ENCODE peak calls at places on chromosomes 1 and 21, in six cellular contexts. W, V, S, R, L and O are unnamed samples.

GRCh38 chr1:24186993-24187790 is at the start of gene IFNLR1:
- DNase-seq in W (no peak), V (peak), S (peak), R (no peak), L (peak), O (no peak)

GRCh38 chr1:220084460-220084859 is 5.1 kb downstream of the BPNT1 start:
- DNase-seq in W (no peak), V (no peak), S (peak), R (no peak), L (no peak), O (no peak)

GRCh38 chr1:6427445-6428390 is 3.1 kb downstream of the ESPN start:
- DNase-seq in W (no peak), V (no peak), S (no peak), R (no peak), L (no peak), O (no peak)

GRCh38 chr1:180563013-180563827 is 4.5 kb downstream of the OVAAL start:
- DNase-seq in W (no peak), V (no peak), S (peak), R (peak), L (no peak), O (no peak)

GRCh38 chr1:110538921-110539320 is 19.9 kb upstream of the KCNA10 start:
- DNase-seq in W (peak), V (no peak), S (no peak), R (no peak), L (no peak), O (no peak)

GRCh38 chr1:81800741-81801031 is at the start of gene ADGRL2:
- DNase-seq in W (no peak), V (no peak), S (no peak), R (no peak), L (no peak), O (no peak)

GRCh38 chr1:243848165-243849088 is 1.6 kb downstream of the AKT3 start:
- DNase-seq in W (no peak), V (peak), S (peak), R (no peak), L (no peak), O (no peak)

GRCh38 chr1:101260531-101260930 is 23.7 kb downstream of the S1PR1 start:
- DNase-seq in W (no peak), V (no peak), S (peak), R (peak), L (no peak), O (no peak)

GRCh38 chr1:81174811-81175476 is 625.8 kb upstream of the ADGRL2 start:
- DNase-seq in W (no peak), V (no peak), S (peak), R (peak), L (no peak), O (no peak)

GRCh38 chr1:5746611-5747427 is 245.4 kb downstream of the NPHP4 start:
- DNase-seq in W (no peak), V (no peak), S (no peak), R (no peak), L (no peak), O (no peak)

GRCh38 chr1:153565529-153566374 is at the start of gene S100A2:
- DNase-seq in W (no peak), V (peak), S (peak), R (peak), L (peak), O (peak)

GRCh38 chr1:151693057-151693651 is 23.4 kb downstream of the CELF3 start:
- DNase-seq in W (no peak), V (peak), S (peak), R (peak), L (no peak), O (no peak)

GRCh38 chr1:32798191-32798590 is 19.0 kb downstream of the YARS1 start:
- DNase-seq in W (no peak), V (no peak), S (peak), R (peak), L (no peak), O (no peak)

GRCh38 chr1:240998024-240998423 is 359.0 kb downstream of the RGS7 start:
- DNase-seq in W (no peak), V (no peak), S (no peak), R (no peak), L (no peak), O (no peak)

GRCh38 chr1:206489980-206490534 is 17.3 kb upstream of the RASSF5 start:
- DNase-seq in W (peak), V (peak), S (peak), R (peak), L (peak), O (no peak)

GRCh38 chr1:148166558-148167492 is 14.7 kb upstream of the NBPF11 start:
- DNase-seq in W (no peak), V (no peak), S (peak), R (no peak), L (no peak), O (peak)

GRCh38 chr1:19710825-19711611 is 46.3 kb downstream of the HTR6 start:
- DNase-seq in W (no peak), V (peak), S (no peak), R (no peak), L (no peak), O (no peak)

GRCh38 chr1:177008653-177009052 is 155.9 kb downstream of the ASTN1 start:
- DNase-seq in W (no peak), V (no peak), S (no peak), R (no peak), L (no peak), O (no peak)

GRCh38 chr1:181086926-181087325 is 1.6 kb upstream of the IER5 start:
- DNase-seq in W (no peak), V (no peak), S (peak), R (peak), L (peak), O (no peak)

GRCh38 chr1:199453731-199454130 is 573.8 kb upstream of the NR5A2 start:
- DNase-seq in W (no peak), V (no peak), S (no peak), R (peak), L (no peak), O (no peak)

GRCh38 chr1:8510041-8510823 is 192.3 kb downstream of the SLC45A1 start:
- DNase-seq in W (no peak), V (no peak), S (no peak), R (peak), L (no peak), O (no peak)

GRCh38 chr1:109768700-109769325 is 5.1 kb upstream of the EPS8L3 start:
- DNase-seq in W (peak), V (no peak), S (no peak), R (no peak), L (peak), O (no peak)

GRCh38 chr1:111516008-111516535 is 12.6 kb upstream of the ADORA3 start:
- DNase-seq in W (peak), V (peak), S (peak), R (peak), L (no peak), O (no peak)

GRCh38 chr1:218537131-218537904 is 192.2 kb downstream of the TGFB2 start:
- DNase-seq in W (no peak), V (no peak), S (peak), R (peak), L (no peak), O (no peak)

GRCh38 chr21:44006017-44006624 is 6.0 kb upstream of the TRAPPC10 start:
- DNase-seq in W (no peak), V (no peak), S (peak), R (peak), L (no peak), O (peak)

GRCh38 chr1:50980505-50980904 is 10.5 kb downstream of the CDKN2C start:
- DNase-seq in W (no peak), V (no peak), S (no peak), R (no peak), L (no peak), O (no peak)
- H3K4me3 ChIP-seq in W (no peak), V (peak), S (no peak), R (no peak), L (no peak), O (no peak)

DNA sequence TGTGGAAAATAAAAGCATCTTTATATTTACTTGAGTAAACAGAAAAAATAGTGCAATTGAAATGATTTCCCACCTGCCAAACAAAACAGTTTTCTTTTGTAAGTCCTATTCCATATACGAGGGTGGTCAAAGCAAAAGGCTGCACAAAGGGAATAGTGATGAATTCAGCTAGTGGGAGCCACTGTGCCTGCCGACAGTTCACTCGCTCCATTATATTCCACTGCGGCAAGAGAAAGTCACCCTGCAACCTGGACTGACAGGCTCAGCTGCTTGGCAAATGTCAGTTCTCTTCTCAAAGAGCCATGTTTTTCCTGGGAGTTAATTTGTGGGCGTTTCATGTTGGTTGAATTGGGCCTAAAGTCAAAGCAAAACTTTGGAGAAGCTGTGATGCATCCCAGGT is 145.4 kb downstream of the LMO4 start:
- DNase-seq in W (no peak), V (no peak), S (no peak), R (no peak), L (no peak), O (no peak)
- TF ChIP-seq CTCF in W (peak), V (no peak), S (no peak), R (no peak), L (no peak), O (no peak)

DNA sequence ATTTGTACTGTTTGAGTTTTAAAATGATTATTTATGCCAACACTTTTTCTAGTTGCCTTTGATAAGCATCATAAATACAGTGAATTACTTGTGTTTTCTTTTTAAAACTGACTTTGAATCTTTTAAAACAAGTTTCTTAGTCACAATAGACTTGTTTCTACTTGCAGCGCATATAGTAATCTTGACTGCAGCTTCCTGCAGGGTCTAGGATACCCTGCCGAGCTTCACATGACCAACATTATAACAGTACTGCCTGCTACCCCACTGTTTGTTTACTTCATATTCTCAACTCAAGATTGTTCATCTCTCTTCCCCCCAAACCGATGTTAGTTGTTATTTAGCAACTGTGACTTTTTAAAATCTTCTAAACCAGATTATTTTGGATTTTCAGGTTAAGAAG is 751.3 kb upstream of the NEGR1 start:
- DNase-seq in W (no peak), V (no peak), S (peak), R (no peak), L (no peak), O (no peak)
- H3K4me3 ChIP-seq in W (no peak), V (no peak), S (no peak), R (no peak), L (no peak), O (no peak)

DNA sequence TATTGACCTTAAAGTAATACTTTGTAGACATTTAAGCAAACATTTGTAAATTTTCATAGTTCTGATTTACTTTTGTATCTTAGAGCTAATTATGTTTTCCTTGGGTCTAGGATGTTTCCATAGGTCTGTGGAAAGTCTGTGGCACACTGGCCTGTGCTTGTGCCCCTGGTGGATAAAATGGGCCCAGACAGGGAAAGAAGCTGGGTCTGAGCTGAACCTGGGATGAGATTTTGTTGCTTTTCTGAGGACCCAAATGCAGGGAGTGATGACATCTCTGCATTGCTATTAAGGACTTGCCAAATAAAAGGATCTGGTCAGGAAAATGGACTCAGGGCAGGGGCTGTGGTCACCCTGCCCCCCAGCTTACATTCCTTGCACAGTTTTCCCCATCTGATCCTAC is 41.8 kb downstream of the C1orf21 start:
- DNase-seq in W (no peak), V (no peak), S (no peak), R (no peak), L (no peak), O (no peak)
- TF ChIP-seq CTCF in W (no peak), V (no peak), S (no peak), R (no peak), L (no peak), O (no peak)